ENCODE peak calls at places on chromosomes 3 and 15, in four cellular contexts. W is stomach, L is body of pancreas, C is RWPE2. Q is an unnamed sample.

GRCh38 chr3:101850327-101851048 is 1.2 kb downstream of the NFKBIZ start:
- DNase-seq in W (no peak), L (no peak), C (no peak), Q (no peak)

GRCh38 chr3:109943181-109943580 is 605.8 kb upstream of the DPPA4 start:
- DNase-seq in W (no peak), L (no peak), C (no peak), Q (no peak)

GRCh38 chr3:171282041-171282440 is 178.2 kb downstream of the TNIK start:
- DNase-seq in W (no peak), L (no peak), C (no peak), Q (no peak)

GRCh38 chr15:31226011-31226410 is 100.6 kb upstream of the KLF13 start:
- DNase-seq in W (no peak), L (no peak), C (no peak), Q (no peak)

GRCh38 chr3:63232764-63233396 is 45.2 kb upstream of the SYNPR start:
- DNase-seq in W (no peak), L (no peak), C (no peak), Q (no peak)

GRCh38 chr3:47664519-47664918 is 85.9 kb upstream of the CSPG5 start:
- DNase-seq in W (no peak), L (no peak), C (no peak), Q (no peak)

GRCh38 chr3:170717410-170718402 is 131.8 kb upstream of the SLC7A14 start:
- DNase-seq in W (no peak), L (no peak), C (no peak), Q (peak; percentile 18)

GRCh38 chr15:28002867-28003266 is 96.2 kb downstream of the OCA2 start:
- DNase-seq in W (no peak), L (no peak), C (no peak), Q (no peak)

GRCh38 chr3:145197051-145197562 is 963.9 kb downstream of the PLOD2 start:
- DNase-seq in W (peak; percentile 34), L (peak; percentile 16), C (peak; percentile 24), Q (no peak)

GRCh38 chr3:148998715-148999413 is 7.5 kb downstream of the GYG1 start:
- DNase-seq in W (no peak), L (no peak), C (no peak), Q (no peak)

GRCh38 chr3:148998297-148998696 is 7.0 kb downstream of the GYG1 start:
- DNase-seq in W (no peak), L (no peak), C (no peak), Q (no peak)

GRCh38 chr3:149001727-149002126 is 10.4 kb downstream of the GYG1 start:
- DNase-seq in W (no peak), L (no peak), C (no peak), Q (no peak)

GRCh38 chr3:148999806-149000205 is 8.5 kb downstream of the GYG1 start:
- DNase-seq in W (no peak), L (no peak), C (no peak), Q (no peak)

DNA sequence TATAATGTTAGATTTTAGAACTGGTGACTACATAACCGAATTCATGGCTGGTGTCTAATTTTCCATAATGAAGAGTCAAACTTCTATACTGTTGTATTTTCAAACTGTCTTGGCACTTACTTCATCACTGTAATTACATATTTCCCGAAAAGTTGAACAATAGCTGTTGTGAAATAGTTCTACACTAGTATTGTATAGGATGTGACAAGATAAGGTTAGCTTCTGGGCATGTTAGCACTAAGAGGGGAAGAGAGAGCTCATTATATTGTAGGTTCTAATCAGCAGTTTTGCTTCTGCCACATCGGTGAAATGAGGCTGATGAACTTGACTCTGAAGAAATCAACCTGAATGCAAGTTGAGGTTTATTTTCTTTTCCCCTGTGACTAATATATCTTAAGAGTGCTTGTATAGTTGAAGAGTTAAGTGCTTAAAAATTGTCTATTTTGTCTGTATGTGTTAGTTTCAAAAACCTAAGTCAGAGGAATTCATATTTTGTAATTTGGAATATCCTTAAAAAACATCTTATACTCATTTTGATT is 8.9 kb downstream of the GYG1 start:
- DNase-seq in W (no peak), L (no peak), C (no peak), Q (no peak)
- H3K4me1 ChIP-seq in W (peaks cover 47% of the 10 kb centered on the region), L (no peaks in the 10 kb centered on the region), C (no peaks in the 10 kb centered on the region), Q (peaks cover 74% of the 10 kb centered on the region)

GRCh38 chr15:89472785-89473256 is 23.6 kb downstream of the RHCG start:
- DNase-seq in W (peak; percentile 28), L (peak; percentile 72), C (no peak), Q (peak; percentile 23)
- H3K27me3 ChIP-seq in W (peaks cover 41% of the 10 kb centered on the region), L (no peaks in the 10 kb centered on the region), C (no peaks in the 10 kb centered on the region), Q (peaks cover 85% of the 10 kb centered on the region)

DNA sequence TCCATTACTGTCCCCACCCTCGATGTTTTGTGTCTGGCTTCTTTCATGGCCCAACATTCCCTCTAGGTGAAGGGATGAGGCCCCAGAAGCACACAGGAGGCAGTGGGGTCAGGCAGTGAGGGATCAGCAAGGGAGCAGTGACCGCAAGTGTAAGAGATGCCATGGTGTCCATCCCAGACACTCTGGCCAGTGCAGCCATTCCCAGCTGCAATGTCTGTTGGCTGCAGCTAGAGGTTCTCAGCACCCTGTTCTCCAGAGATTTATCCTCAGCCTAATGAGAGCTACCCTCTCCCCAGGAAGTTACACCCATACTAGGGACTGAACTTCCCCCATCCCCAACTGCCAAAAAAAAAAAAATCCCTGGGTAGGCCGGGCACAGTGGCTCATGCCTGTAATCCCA is 40.2 kb downstream of the TRANK1 start:
- DNase-seq in W (no peak), L (peak; percentile 25), C (no peak), Q (no peak)
- TF ChIP-seq CTCF in W (peak; percentile 30), L (no peak), C (peak; percentile 34), Q (peak; percentile 73)

DNA sequence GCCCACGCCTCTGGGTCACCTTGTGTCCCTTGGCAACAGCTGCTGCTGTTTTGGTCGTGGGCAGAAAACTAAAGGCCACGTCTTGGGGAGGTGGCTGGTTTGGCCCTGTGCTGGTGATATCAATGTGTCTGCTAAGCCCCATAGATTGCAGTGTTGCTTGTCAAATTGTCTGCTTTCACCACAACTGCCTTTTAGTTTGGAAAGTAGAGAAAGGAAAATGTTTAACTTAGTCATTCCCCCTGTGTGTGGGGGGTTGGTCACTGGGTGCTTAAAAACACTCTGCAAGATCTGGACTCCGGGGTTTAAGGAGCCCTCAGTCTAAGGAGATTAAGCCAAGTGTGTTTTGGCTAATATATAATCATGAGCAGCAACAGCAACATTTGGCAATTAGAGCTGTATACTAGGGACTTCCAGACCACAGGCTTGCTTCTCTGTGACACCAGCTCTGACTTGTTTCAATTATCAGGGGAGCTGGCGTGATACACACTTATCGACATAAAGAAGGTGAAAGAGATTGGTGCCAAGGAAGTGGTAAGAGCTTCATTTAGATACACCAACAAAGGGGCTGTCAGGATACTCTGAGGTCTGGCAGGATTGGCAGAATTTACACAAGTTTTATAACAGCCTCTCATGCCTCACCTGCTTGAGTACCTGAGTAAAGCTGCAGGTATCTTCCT is 3.5 kb downstream of the SMAD3 start:
- DNase-seq in W (no peak), L (no peak), C (no peak), Q (no peak)
- H3K4me1 ChIP-seq in W (peaks cover 84% of the 10 kb centered on the region), L (peaks cover 63% of the 10 kb centered on the region), C (peaks cover 55% of the 10 kb centered on the region), Q (peaks cover 92% of the 10 kb centered on the region)

GRCh38 chr3:184570035-184570434 is 8.4 kb downstream of the EPHB3 start:
- DNase-seq in W (no peak), L (no peak), C (no peak), Q (no peak)
- H3K27me3 ChIP-seq in W (peaks cover 6% of the 10 kb centered on the region), L (no peaks in the 10 kb centered on the region), C (no peaks in the 10 kb centered on the region), Q (peaks cover 17% of the 10 kb centered on the region)

DNA sequence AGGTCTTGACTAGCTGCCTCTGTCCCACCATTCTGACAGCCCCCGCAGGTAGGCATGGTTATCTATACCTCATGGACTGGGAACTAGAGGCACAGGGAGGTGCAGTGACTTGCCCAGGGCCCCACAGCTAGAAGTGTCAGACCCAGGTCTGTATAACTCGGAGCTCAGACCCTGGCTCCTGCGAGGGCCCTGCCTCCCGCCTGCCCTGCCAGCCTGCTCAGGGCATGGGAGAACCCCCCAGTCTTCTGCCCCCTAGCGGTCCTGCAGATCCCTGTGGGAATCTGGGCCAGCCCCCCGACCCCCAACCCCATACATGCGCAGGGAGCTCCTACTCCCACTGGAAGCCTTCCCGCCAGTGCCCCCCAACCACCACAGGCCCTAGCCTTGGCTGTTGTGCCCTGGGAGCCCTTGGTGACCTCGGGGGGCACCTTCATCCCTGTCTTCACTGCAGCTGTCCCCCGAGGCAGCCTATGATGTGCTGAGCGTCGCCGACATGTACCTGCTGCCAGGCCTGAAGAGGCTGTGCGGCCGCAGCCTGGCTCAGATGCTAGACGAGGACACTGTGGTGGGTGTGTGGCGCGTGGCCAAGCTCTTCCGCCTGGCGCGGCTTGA is 6.9 kb downstream of the ABTB1 start:
- DNase-seq in W (peak; percentile 24), L (peak; percentile 4), C (no peak), Q (peak; percentile 9)
- TF ChIP-seq CTCF in W (no peak), L (no peak), C (no peak), Q (no peak)

GRCh38 chr3:37135561-37135960 is 38.8 kb downstream of the LRRFIP2 start:
- DNase-seq in W (no peak), L (no peak), C (no peak), Q (no peak)
- H3K4me1 ChIP-seq in W (peaks cover 40% of the 10 kb centered on the region), L (peaks cover 25% of the 10 kb centered on the region), C (peaks cover 9% of the 10 kb centered on the region), Q (peaks cover 66% of the 10 kb centered on the region)

Q was measured in left ventricle myocardium inferior.